ENCODE peak calls at places on chromosomes 13 and 19, in eight cellular contexts. F is IMR-90, O is Panc1, Y is breast epithelium, R is transverse colon, Z is stomach, B is lower lobe of right lung, N is neural progenitor cell. C is an unnamed sample. For H3K36me3, the result is how much of the 10 kb centered on the place peaks cover.

GRCh38 chr19:14916848-14917247 is 24.4 kb upstream of the OR7C2 start:
- DNase-seq in F (no peak), O (no peak), Y (no peak), R (no peak), Z (no peak), B (no peak), N (no peak), C (no peak)

GRCh38 chr19:56660381-56661105 is 11.0 kb downstream of the ZNF835 start:
- DNase-seq in F (no peak), O (no peak), Y (no peak), R (no peak), Z (no peak), B (no peak), N (no peak), C (no peak)

GRCh38 chr13:60009300-60010248 is 154.2 kb downstream of the DIAPH3 start:
- DNase-seq in F (no peak), O (no peak), Y (no peak), R (peak), Z (peak), B (no peak), N (no peak), C (peak)

GRCh38 chr13:77429320-77430142 is 102.6 kb upstream of the MYCBP2 start:
- DNase-seq in F (no peak), O (no peak), Y (no peak), R (no peak), Z (no peak), B (no peak), N (no peak), C (no peak)

GRCh38 chr19:33286899-33287298 is 15.4 kb downstream of the CEBPA start:
- DNase-seq in F (no peak), O (no peak), Y (no peak), R (no peak), Z (no peak), B (no peak), N (no peak), C (no peak)

GRCh38 chr19:16594131-16594586 is 21.9 kb upstream of the SLC35E1 start:
- DNase-seq in F (no peak), O (no peak), Y (no peak), R (peak), Z (no peak), B (no peak), N (no peak), C (no peak)

GRCh38 chr13:58254961-58255360 is 623.4 kb downstream of the PCDH17 start:
- DNase-seq in F (no peak), O (no peak), Y (no peak), R (no peak), Z (no peak), B (no peak), N (peak), C (no peak)

GRCh38 chr13:25874907-25875306 is 176.9 kb downstream of the SHISA2 start:
- DNase-seq in F (no peak), O (no peak), Y (no peak), R (peak), Z (no peak), B (no peak), N (no peak), C (no peak)

GRCh38 chr19:41928221-41928683 is at the start of gene ERFL:
- DNase-seq in F (no peak), O (no peak), Y (no peak), R (no peak), Z (no peak), B (no peak), N (peak), C (no peak)

GRCh38 chr13:95533545-95534135 is 18.9 kb upstream of the CLDN10 start:
- DNase-seq in F (no peak), O (no peak), Y (no peak), R (peak), Z (peak), B (no peak), N (peak), C (no peak)

GRCh38 chr13:70502944-70503343 is 394.7 kb upstream of the KLHL1 start:
- DNase-seq in F (no peak), O (no peak), Y (no peak), R (no peak), Z (no peak), B (no peak), N (peak), C (no peak)

GRCh38 chr19:48102870-48103751 is 7.5 kb downstream of the PLA2G4C start:
- DNase-seq in F (peak), O (no peak), Y (no peak), R (peak), Z (no peak), B (no peak), N (peak), C (peak)

GRCh38 chr13:110412132-110412912 is 105.2 kb downstream of the COL4A2 start:
- DNase-seq in F (peak), O (peak), Y (peak), R (peak), Z (peak), B (peak), N (peak), C (peak)

GRCh38 chr13:43874512-43875092 is 4.9 kb downstream of the CCDC122 start:
- DNase-seq in F (peak), O (no peak), Y (no peak), R (no peak), Z (no peak), B (no peak), N (no peak), C (peak)

GRCh38 chr13:71625694-71626093 is 241.3 kb downstream of the DACH1 start:
- DNase-seq in F (peak), O (no peak), Y (no peak), R (no peak), Z (no peak), B (no peak), N (no peak), C (peak)

GRCh38 chr19:10899171-10899653 is 27.9 kb downstream of the CARM1 start:
- DNase-seq in F (no peak), O (no peak), Y (peak), R (peak), Z (peak), B (peak), N (no peak), C (peak)

GRCh38 chr19:58330458-58330857 is 3.7 kb downstream of the ZSCAN22 start:
- DNase-seq in F (peak), O (peak), Y (no peak), R (no peak), Z (peak), B (no peak), N (no peak), C (peak)

GRCh38 chr13:22939157-22939556 is 241.6 kb upstream of the SGCG start:
- DNase-seq in F (no peak), O (no peak), Y (no peak), R (no peak), Z (no peak), B (no peak), N (no peak), C (no peak)

GRCh38 chr13:46469064-46469463 is 82.0 kb upstream of the RUBCNL start:
- DNase-seq in F (no peak), O (no peak), Y (no peak), R (no peak), Z (no peak), B (no peak), N (no peak), C (no peak)

GRCh38 chr13:24151864-24152263 is 8.7 kb upstream of the SPATA13 start:
- DNase-seq in F (no peak), O (no peak), Y (no peak), R (no peak), Z (no peak), B (no peak), N (no peak), C (no peak)

GRCh38 chr13:76829572-76830327 is 56.5 kb downstream of the KCTD12 start:
- DNase-seq in F (no peak), O (no peak), Y (no peak), R (no peak), Z (peak), B (no peak), N (no peak), C (no peak)

GRCh38 chr13:27869436-27870090 is 50.2 kb upstream of the PDX1 start:
- DNase-seq in F (no peak), O (no peak), Y (no peak), R (no peak), Z (no peak), B (no peak), N (no peak), C (no peak)

GRCh38 chr19:18202759-18203407 is 959 bp downstream of the RAB3A start:
- DNase-seq in F (no peak), O (no peak), Y (no peak), R (peak), Z (no peak), B (no peak), N (peak), C (no peak)

GRCh38 chr13:73429691-73430090 is 370.9 kb downstream of the KLF5 start:
- DNase-seq in F (peak), O (no peak), Y (no peak), R (no peak), Z (no peak), B (no peak), N (no peak), C (peak)

GRCh38 chr19:10553943-10554381 is 10.3 kb downstream of the ATG4D start:
- DNase-seq in F (no peak), O (no peak), Y (no peak), R (peak), Z (peak), B (no peak), N (no peak), C (peak)

GRCh38 chr13:99281811-99282263 is 23.7 kb upstream of the GPR18 start:
- DNase-seq in F (no peak), O (no peak), Y (no peak), R (peak), Z (peak), B (peak), N (no peak), C (no peak)

GRCh38 chr13:34941835-34942731 is at the start of gene NBEA:
- DNase-seq in F (peak), O (no peak), Y (peak), R (peak), Z (peak), B (peak), N (peak), C (peak)
- TF ChIP-seq CTCF in F (no peak), O (no peak), Y (no peak), R (peak), Z (no peak), B (peak), N (peak), C (peak)

DNA sequence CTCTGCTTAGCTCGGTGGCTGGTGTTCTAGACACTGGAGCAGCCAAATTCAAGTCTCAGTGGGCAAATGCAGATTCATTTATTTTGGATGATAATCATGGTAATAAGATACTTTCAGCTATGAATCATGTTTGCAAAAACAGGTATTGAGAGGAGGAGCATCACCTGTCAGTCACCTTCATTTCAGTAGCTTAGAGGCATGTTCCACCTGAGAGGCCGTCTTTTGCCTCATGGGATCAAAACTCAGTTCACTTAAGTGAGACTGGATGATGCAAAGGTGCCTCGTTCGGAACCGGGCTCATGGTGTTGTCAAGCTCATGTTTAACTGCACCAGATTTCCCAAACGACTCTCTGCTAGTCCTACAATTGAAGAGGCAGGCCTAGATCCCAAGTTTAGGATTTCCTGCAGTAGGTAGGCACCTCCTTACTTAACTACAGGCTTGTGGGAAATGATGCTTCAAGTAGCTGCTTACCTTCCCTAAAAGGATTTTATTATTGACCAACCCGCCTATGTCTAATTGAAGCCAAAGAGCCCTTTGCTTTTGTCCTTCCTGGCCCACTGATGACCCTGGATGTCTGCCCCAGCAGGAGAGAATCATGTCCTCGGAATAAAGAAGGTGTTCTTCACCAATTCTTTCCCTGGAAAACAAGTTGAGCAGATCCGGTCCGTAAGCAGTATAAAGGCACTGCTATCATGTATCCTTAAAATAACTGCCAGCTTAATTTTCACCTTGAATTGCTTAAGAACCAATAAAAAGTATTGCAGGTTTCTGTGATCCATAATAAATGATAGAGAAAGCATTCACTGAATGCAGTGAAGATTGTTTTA is 60.0 kb downstream of the ZAR1L start:
- DNase-seq in F (no peak), O (no peak), Y (no peak), R (no peak), Z (no peak), B (no peak), N (no peak), C (peak)
- H3K4me3 ChIP-seq in F (no peak), O (no peak), Y (peak), R (no peak), Z (peak), B (peak), N (no peak), C (no peak)

DNA sequence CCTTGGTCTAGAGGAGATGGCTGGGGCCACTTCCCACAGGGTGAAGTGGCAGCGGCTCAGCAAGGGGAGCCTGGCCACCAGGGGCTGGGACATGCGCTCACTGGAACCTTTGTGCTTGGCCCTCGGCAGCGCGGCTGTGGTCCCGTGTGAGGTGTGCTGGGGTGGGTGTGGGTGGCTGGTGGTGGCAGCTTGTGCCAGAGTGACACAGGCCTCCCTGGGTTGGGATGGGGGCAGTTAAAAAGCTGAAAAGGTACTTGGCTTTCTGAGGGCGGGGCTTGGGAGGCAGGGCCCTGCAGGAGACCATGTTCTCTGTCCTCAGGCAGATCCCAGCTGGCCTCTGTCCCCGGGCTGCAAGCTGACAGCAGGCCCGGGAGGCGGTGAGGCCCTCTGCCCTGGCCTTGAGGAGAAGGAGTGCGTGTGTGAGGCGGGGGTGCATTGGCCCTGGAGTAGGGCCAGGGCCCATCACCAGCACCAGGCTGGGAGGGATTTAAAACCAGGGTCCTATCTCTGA is 17.3 kb downstream of the MPND start:
- DNase-seq in F (no peak), O (no peak), Y (no peak), R (no peak), Z (no peak), B (peak), N (no peak), C (no peak)
- H3K36me3 ChIP-seq in F (half or more), O (under half), Y (under half), R (under half), Z (half or more), B (half or more), N (under half), C (under half)

GRCh38 chr19:3519126-3519525 is 13.0 kb downstream of the FZR1 start:
- DNase-seq in F (no peak), O (no peak), Y (no peak), R (no peak), Z (no peak), B (no peak), N (no peak), C (no peak)

GRCh38 chr19:3518669-3519068 is 12.6 kb downstream of the FZR1 start:
- DNase-seq in F (no peak), O (no peak), Y (no peak), R (no peak), Z (no peak), B (no peak), N (no peak), C (no peak)

GRCh38 chr19:3518231-3518630 is 12.1 kb downstream of the FZR1 start:
- DNase-seq in F (no peak), O (no peak), Y (no peak), R (no peak), Z (no peak), B (no peak), N (no peak), C (no peak)

GRCh38 chr19:3521104-3521445 is 15.0 kb downstream of the FZR1 start:
- DNase-seq in F (no peak), O (no peak), Y (no peak), R (no peak), Z (no peak), B (no peak), N (no peak), C (no peak)

DNA sequence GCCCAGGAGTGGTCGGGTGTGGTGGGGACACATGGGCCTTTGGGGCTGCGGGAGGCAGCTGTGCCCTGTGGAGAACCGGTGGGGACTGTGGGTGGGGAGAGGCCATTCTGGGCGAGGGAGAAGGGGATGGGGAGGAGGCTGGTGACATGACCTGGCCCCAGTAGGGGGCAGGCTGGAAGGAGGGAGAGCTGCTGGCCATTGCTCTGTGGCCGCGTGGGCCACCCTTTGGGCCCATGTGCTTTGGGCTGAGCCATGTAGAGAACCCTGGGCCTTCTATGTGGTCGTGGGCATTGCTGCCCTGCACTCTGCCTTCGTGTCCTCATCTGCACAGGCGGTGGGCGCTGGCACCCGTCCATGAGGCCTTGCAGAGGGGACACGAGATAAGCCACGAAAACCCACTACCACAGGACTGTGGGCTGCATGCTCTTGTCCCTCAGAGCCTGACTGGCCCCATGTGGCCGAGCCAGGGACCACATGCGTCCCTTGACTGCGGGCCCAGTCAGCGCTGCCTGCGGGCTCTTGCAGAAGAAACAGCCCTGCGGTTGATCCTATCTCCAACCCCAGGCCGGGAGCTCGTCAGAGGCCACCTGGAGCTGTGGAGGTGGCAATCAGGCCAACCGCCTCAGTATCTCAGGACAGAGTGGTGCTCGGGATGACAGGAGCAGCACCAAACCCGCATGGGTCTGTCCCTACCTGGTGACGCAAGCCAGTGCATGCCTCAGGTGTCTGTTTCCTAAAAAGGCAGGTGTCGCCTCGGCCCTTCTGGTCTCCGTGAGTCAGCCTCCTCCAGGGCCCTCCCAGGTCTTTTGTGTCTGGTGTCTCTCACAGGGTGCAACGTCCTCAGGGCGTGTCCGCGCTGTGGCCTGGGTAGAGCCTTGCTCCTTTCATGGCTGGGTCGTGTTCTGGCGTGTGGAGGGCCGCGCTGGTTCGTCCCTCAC is 14.3 kb downstream of the FZR1 start:
- DNase-seq in F (no peak), O (no peak), Y (peak), R (no peak), Z (no peak), B (no peak), N (no peak), C (peak)
- TF ChIP-seq CTCF in F (no peak), O (no peak), Y (peak), R (no peak), Z (no peak), B (no peak), N (no peak), C (peak)

DNA sequence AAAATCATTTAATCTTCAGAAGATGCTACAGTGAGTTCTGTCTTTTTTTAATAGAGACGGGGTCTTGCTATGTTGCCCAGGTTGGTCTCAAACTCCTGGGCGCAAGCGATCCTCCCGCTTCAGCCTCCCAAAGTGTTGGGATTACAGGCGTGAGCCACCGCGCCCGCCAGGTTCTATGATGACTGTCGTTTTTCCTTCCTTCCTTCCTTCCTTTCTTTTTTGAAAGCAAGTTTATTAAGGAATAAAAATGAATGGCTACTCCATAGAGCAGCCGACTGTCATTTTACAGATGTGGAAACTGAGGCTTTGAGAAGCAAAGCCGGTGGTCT is 511 bp upstream of the GAMT start:
- DNase-seq in F (no peak), O (no peak), Y (no peak), R (no peak), Z (no peak), B (no peak), N (no peak), C (no peak)
- H3K4me3 ChIP-seq in F (peak), O (peak), Y (peak), R (no peak), Z (peak), B (peak), N (peak), C (no peak)